ENCODE peak calls at places on chromosomes 4 and X, in nine cellular contexts. V is NCI-H1105, I is RWPE1, R is anterior cingulate cortex, S is endothelial cell, K is amygdala, G is AML-193, X is GM03348, Z is coronary artery. C is an unnamed sample.
A peak's percentile ranks its signal among the peaks of the same experiment; 100 is the strongest.

GRCh38 chr4:76214269-76214628 is 625 bp upstream of the SCARB2 start:
- DNase-seq in V (no peak), I (no peak), R (no peak), S (no peak), K (no peak), G (no peak), X (no peak), Z (no peak), C (no peak)

GRCh38 chr4:88526221-88526815 is 2.7 kb upstream of the PYURF start:
- DNase-seq in V (no peak), I (no peak), R (no peak), S (no peak), K (no peak), G (peak; percentile 33), X (peak; percentile 37), Z (no peak), C (peak; percentile 18)

GRCh38 chr4:4302416-4302815 is 12.4 kb downstream of the ZBTB49 start:
- DNase-seq in V (no peak), I (no peak), R (no peak), S (no peak), K (no peak), G (no peak), X (no peak), Z (peak; percentile 38), C (no peak)

GRCh38 chr4:86034616-86035015 is 325.2 kb downstream of the MAPK10 start:
- DNase-seq in V (no peak), I (no peak), R (no peak), S (no peak), K (no peak), G (no peak), X (no peak), Z (no peak), C (no peak)

GRCh38 chr4:20496078-20496477 is 204.2 kb upstream of the PACRGL start:
- DNase-seq in V (no peak), I (no peak), R (no peak), S (no peak), K (no peak), G (no peak), X (peak; percentile 3), Z (no peak), C (no peak)

GRCh38 chr4:155403886-155404285 is 27.1 kb upstream of the MAP9 start:
- DNase-seq in V (peak; percentile 49), I (peak; percentile 45), R (no peak), S (no peak), K (no peak), G (no peak), X (peak; percentile 36), Z (no peak), C (no peak)

GRCh38 chr4:122131562-122132157 is 20.5 kb upstream of the BLTP1 start:
- DNase-seq in V (no peak), I (no peak), R (no peak), S (no peak), K (no peak), G (no peak), X (no peak), Z (no peak), C (no peak)

GRCh38 chr4:76717431-76717830 is 180.5 kb downstream of the SOWAHB start:
- DNase-seq in V (no peak), I (no peak), R (no peak), S (no peak), K (no peak), G (no peak), X (no peak), Z (no peak), C (no peak)

GRCh38 chrX:41666251-41666650 is 22.5 kb upstream of the GPR34 start:
- DNase-seq in V (no peak), I (no peak), R (no peak), S (no peak), K (no peak), G (no peak), X (peak; percentile 3), Z (no peak), C (no peak)

GRCh38 chrX:67636532-67636931 is 92.7 kb downstream of the AR start:
- DNase-seq in V (no peak), I (no peak), R (no peak), S (no peak), K (no peak), G (no peak), X (no peak), Z (no peak), C (no peak)

GRCh38 chr4:47703964-47704363 is 133.9 kb downstream of the CORIN start:
- DNase-seq in V (no peak), I (no peak), R (no peak), S (no peak), K (no peak), G (no peak), X (no peak), Z (no peak), C (no peak)

GRCh38 chrX:103211012-103211715 is 3.7 kb upstream of the BEX4 start:
- DNase-seq in V (peak; percentile 15), I (peak; percentile 15), R (peak; percentile 0), S (peak; percentile 45), K (no peak), G (peak; percentile 1), X (peak; percentile 38), Z (no peak), C (no peak)

GRCh38 chr4:1987296-1987695 is 21.5 kb downstream of the NELFA start:
- DNase-seq in V (no peak), I (no peak), R (no peak), S (no peak), K (no peak), G (no peak), X (no peak), Z (peak; percentile 40), C (no peak)

GRCh38 chrX:29662759-29663503 is 552.4 kb upstream of the MAGEB2 start:
- DNase-seq in V (no peak), I (peak; percentile 76), R (no peak), S (no peak), K (no peak), G (no peak), X (peak; percentile 34), Z (no peak), C (peak; percentile 85)

GRCh38 chr4:129336457-129336856 is 240.5 kb downstream of the C4orf33 start:
- DNase-seq in V (no peak), I (no peak), R (no peak), S (no peak), K (no peak), G (no peak), X (no peak), Z (no peak), C (no peak)

C was measured in epithelial cell of prostate.